ENCODE peak calls at places on chromosomes 6 and 20, in seven cellular contexts. B is HCT116, Q is HepG2, U is K562, X is GM12878, E is H1, J is SK-N-SH. S is an unnamed sample.

GRCh38 chr6:150668882-150669476 is 69.3 kb downstream of the PLEKHG1 start:
- DNase-seq in B (no peak), Q (no peak), U (no peak), X (no peak), E (no peak), J (no peak), S (no peak)

GRCh38 chr6:7267521-7268091 is 45.4 kb downstream of the SSR1 start:
- DNase-seq in B (peak), Q (peak), U (peak), X (no peak), E (no peak), J (peak), S (peak)

GRCh38 chr6:34196116-34196832 is 40.4 kb upstream of the HMGA1 start:
- DNase-seq in B (peak), Q (no peak), U (peak), X (peak), E (no peak), J (peak), S (peak)

GRCh38 chr20:3592931-3593330 is 70.3 kb downstream of the GFRA4 start:
- DNase-seq in B (no peak), Q (no peak), U (no peak), X (no peak), E (no peak), J (no peak), S (no peak)

GRCh38 chr20:4961746-4962145 is 39.6 kb downstream of the SLC23A2 start:
- DNase-seq in B (no peak), Q (peak), U (peak), X (no peak), E (no peak), J (no peak), S (no peak)

GRCh38 chr6:133404728-133405127 is 163.6 kb downstream of the EYA4 start:
- DNase-seq in B (no peak), Q (no peak), U (no peak), X (no peak), E (no peak), J (no peak), S (no peak)

GRCh38 chr6:108562503-108562993 is 1.8 kb downstream of the FOXO3 start:
- DNase-seq in B (peak), Q (peak), U (peak), X (no peak), E (peak), J (peak), S (no peak)

GRCh38 chr6:24930386-24930785 is 5.4 kb downstream of the RIPOR2 start:
- DNase-seq in B (no peak), Q (no peak), U (no peak), X (no peak), E (no peak), J (no peak), S (no peak)

GRCh38 chr6:25882066-25882496 is 8.0 kb upstream of the SLC17A3 start:
- DNase-seq in B (no peak), Q (no peak), U (no peak), X (no peak), E (peak), J (no peak), S (no peak)

GRCh38 chr20:56929606-56930005 is 300.5 kb downstream of the TFAP2C start:
- DNase-seq in B (no peak), Q (no peak), U (no peak), X (no peak), E (peak), J (no peak), S (no peak)

GRCh38 chr20:19462491-19462890 is 250.0 kb downstream of the SLC24A3 start:
- DNase-seq in B (no peak), Q (no peak), U (no peak), X (no peak), E (no peak), J (no peak), S (no peak)

GRCh38 chr6:138194221-138194620 is 24.1 kb downstream of the PBOV1 start:
- DNase-seq in B (no peak), Q (no peak), U (no peak), X (no peak), E (no peak), J (no peak), S (no peak)

GRCh38 chr6:53325785-53326184 is 23.0 kb downstream of the ELOVL5 start:
- DNase-seq in B (no peak), Q (no peak), U (no peak), X (no peak), E (no peak), J (no peak), S (no peak)

GRCh38 chr6:20137288-20137687 is 75.0 kb downstream of the MBOAT1 start:
- DNase-seq in B (no peak), Q (no peak), U (no peak), X (no peak), E (no peak), J (no peak), S (no peak)

GRCh38 chr6:32906539-32906938 is 34.3 kb downstream of the HLA-DMB start:
- DNase-seq in B (no peak), Q (no peak), U (no peak), X (no peak), E (no peak), J (no peak), S (no peak)

GRCh38 chr6:119273799-119274595 is 75.6 kb downstream of the MAN1A1 start:
- DNase-seq in B (no peak), Q (no peak), U (no peak), X (no peak), E (no peak), J (peak), S (no peak)

GRCh38 chr20:44080646-44081267 is 106.2 kb downstream of the JPH2 start:
- DNase-seq in B (peak), Q (peak), U (peak), X (peak), E (peak), J (peak), S (peak)

GRCh38 chr20:60630609-60631008 is 621.5 kb upstream of the CDH4 start:
- DNase-seq in B (no peak), Q (no peak), U (no peak), X (no peak), E (no peak), J (no peak), S (no peak)

GRCh38 chr20:25539742-25540201 is 45.6 kb downstream of the NINL start:
- DNase-seq in B (no peak), Q (no peak), U (no peak), X (no peak), E (no peak), J (no peak), S (no peak)

DNA sequence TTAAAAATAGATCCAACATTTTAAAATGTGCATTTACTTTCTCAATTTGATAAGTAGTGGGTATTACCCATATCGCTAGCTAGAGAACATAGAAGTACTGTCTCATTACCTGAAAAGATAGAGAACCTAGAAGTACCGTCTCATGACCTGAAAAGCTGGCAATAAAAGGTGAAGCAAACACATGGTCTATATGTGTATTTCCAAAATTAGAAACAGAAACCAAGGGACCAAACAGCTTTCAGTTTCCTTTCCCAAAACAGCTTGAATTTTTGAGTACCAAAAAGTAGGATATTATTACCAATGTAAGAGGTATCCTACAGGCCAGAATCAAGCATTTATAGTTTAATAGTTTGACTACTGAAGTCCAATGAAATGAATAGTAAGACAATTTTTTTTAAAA is 77.3 kb downstream of the KIF13A start:
- DNase-seq in B (no peak), Q (no peak), U (no peak), X (no peak), E (no peak), J (no peak), S (no peak)
- TF ChIP-seq JUND in B (no peak), Q (no peak), U (no peak), X (no peak), E (no peak), J (no peak), S (no peak)

GRCh38 chr6:47153066-47153755 is 111.1 kb upstream of the ADGRF1 start:
- DNase-seq in B (no peak), Q (peak), U (no peak), X (no peak), E (no peak), J (no peak), S (no peak)
- TF ChIP-seq JUND in B (no peak), Q (no peak), U (no peak), X (no peak), E (no peak), J (no peak), S (no peak)

GRCh38 chr20:46698788-46699187 is 9.5 kb upstream of the TP53RK start:
- DNase-seq in B (no peak), Q (peak), U (no peak), X (no peak), E (no peak), J (no peak), S (no peak)

GRCh38 chr20:46696791-46697279 is 7.6 kb upstream of the TP53RK start:
- DNase-seq in B (no peak), Q (no peak), U (no peak), X (no peak), E (no peak), J (no peak), S (no peak)

GRCh38 chr20:46699651-46700359 is 9.6 kb upstream of the SLC2A10 start:
- DNase-seq in B (no peak), Q (peak), U (peak), X (no peak), E (no peak), J (no peak), S (peak)

GRCh38 chr20:46694484-46694883 is 5.2 kb upstream of the TP53RK start:
- DNase-seq in B (no peak), Q (no peak), U (peak), X (peak), E (no peak), J (no peak), S (peak)

GRCh38 chr20:46695888-46696287 is 6.6 kb upstream of the TP53RK start:
- DNase-seq in B (no peak), Q (no peak), U (no peak), X (no peak), E (no peak), J (no peak), S (peak)
- TF ChIP-seq JUND in B (no peak), Q (no peak), U (no peak), X (no peak), E (no peak), J (no peak), S (no peak)

GRCh38 chr6:97697450-97697849 is 414.4 kb upstream of the MMS22L start:
- DNase-seq in B (no peak), Q (no peak), U (no peak), X (no peak), E (no peak), J (no peak), S (no peak)
- TF ChIP-seq JUND in B (no peak), Q (no peak), U (no peak), X (no peak), E (no peak), J (peak), S (no peak)

GRCh38 chr6:48542191-48542590 is 431.2 kb upstream of the PTCHD4 start:
- DNase-seq in B (no peak), Q (no peak), U (no peak), X (no peak), E (no peak), J (no peak), S (no peak)
- TF ChIP-seq JUND in B (no peak), Q (no peak), U (no peak), X (no peak), E (no peak), J (no peak), S (no peak)

GRCh38 chr20:47479506-47479905 is 22.2 kb upstream of the NCOA3 start:
- DNase-seq in B (no peak), Q (no peak), U (peak), X (no peak), E (no peak), J (no peak), S (no peak)
- TF ChIP-seq JUND in B (no peak), Q (no peak), U (no peak), X (no peak), E (no peak), J (no peak), S (no peak)

DNA sequence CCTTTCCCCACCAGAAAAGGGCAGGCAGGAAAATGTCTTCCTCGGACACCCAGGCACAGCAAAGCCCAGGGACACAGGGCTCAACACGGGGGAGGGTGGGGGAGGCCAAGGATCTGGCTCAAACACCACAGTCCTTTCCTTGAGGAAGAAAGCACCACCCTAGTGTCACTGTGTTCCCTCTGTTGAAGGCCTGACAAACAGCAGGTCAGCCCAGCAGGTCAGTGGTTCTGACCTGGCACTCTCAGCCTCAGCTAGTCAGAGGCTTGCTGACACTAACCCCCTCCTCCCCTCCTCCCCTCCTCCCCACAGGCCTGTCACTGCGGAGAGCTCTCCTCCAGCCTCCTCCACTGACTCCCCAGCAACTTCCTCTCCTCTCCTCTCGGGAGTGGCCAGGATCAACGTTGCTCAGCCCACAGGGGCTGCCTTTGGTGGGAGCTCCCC is 239.6 kb downstream of the LRFN2 start:
- DNase-seq in B (no peak), Q (no peak), U (no peak), X (no peak), E (no peak), J (peak), S (no peak)
- TF ChIP-seq JUND in B (no peak), Q (no peak), U (no peak), X (no peak), E (no peak), J (no peak), S (no peak)